ENCODE peak calls at places on chromosomes 2 and 18, in four cellular contexts. S is choroid plexus epithelial cell, M is amygdala, A is Daoy. J is an unnamed sample.

GRCh38 chr2:84807063-84807485 is 73.8 kb downstream of the TRABD2A start:
- DNase-seq in M (no peak), A (peak; percentile 88), S (peak; percentile 99), J (peak; percentile 99)

GRCh38 chr2:240450532-240451107 is 15.2 kb downstream of the GPC1 start:
- DNase-seq in M (no peak), A (no peak), S (no peak), J (no peak)

GRCh38 chr2:100959225-100959880 is 42.7 kb upstream of the RPL31 start:
- DNase-seq in A (no peak), S (no peak), M (no peak), J (peak; percentile 21)

GRCh38 chr18:46174317-46175039 is 70.3 kb downstream of the HAUS1 start:
- DNase-seq in A (peak; percentile 13), S (peak; percentile 61), M (peak; percentile 32), J (peak; percentile 34)

GRCh38 chr2:43076676-43077075 is 149.7 kb downstream of the ZFP36L2 start:
- DNase-seq in S (no peak), A (no peak), M (no peak), J (no peak)

GRCh38 chr2:169162613-169163012 is 93.2 kb downstream of the DHRS9 start:
- DNase-seq in A (no peak), M (no peak), S (no peak), J (no peak)

GRCh38 chr18:48024009-48024512 is 93.6 kb upstream of the SMAD2 start:
- DNase-seq in A (no peak), S (no peak), M (no peak), J (no peak)

GRCh38 chr2:164151518-164151917 is 415.7 kb upstream of the FIGN start:
- DNase-seq in S (peak; percentile 67), M (no peak), A (peak; percentile 6), J (peak; percentile 42)

GRCh38 chr2:240584486-240585031 is 2.0 kb upstream of the CAPN10 start:
- DNase-seq in A (peak; percentile 72), S (peak; percentile 39), M (no peak), J (peak; percentile 89)

GRCh38 chr2:188979119-188979729 is 5.1 kb downstream of the COL3A1 start:
- DNase-seq in M (no peak), S (peak; percentile 66), A (no peak), J (peak; percentile 84)

GRCh38 chr2:138432971-138433370 is 68.6 kb upstream of the SPOPL start:
- DNase-seq in M (no peak), S (peak; percentile 9), A (peak; percentile 7), J (no peak)

GRCh38 chr18:4130734-4131719 is 324.1 kb downstream of the DLGAP1 start:
- DNase-seq in S (no peak), M (no peak), A (no peak), J (no peak)

GRCh38 chr2:26469092-26469710 is 8.7 kb downstream of the OTOF start:
- DNase-seq in M (no peak), S (peak; percentile 86), A (peak; percentile 61), J (peak; percentile 59)

GRCh38 chr2:18690342-18690741 is 101.0 kb upstream of the NT5C1B start:
- DNase-seq in A (peak; percentile 6), M (no peak), S (no peak), J (no peak)

GRCh38 chr2:195563857-195564512 is 93.0 kb upstream of the SLC39A10 start:
- DNase-seq in M (no peak), A (no peak), S (peak; percentile 80), J (peak; percentile 94)

GRCh38 chr2:234363011-234363487 is 133.8 kb downstream of the ARL4C start:
- DNase-seq in M (no peak), S (peak; percentile 37), A (peak; percentile 77), J (peak; percentile 41)

GRCh38 chr18:58389745-58390144 is 239.1 kb downstream of the ALPK2 start:
- DNase-seq in A (no peak), M (no peak), S (no peak), J (no peak)

GRCh38 chr2:26298638-26299393 is 47.1 kb upstream of the SELENOI start:
- DNase-seq in M (no peak), A (peak; percentile 53), S (peak; percentile 55), J (peak; percentile 62)

GRCh38 chr2:179543361-179543901 is 278.8 kb upstream of the SESTD1 start:
- DNase-seq in A (no peak), M (no peak), S (peak; percentile 23), J (peak; percentile 22)

GRCh38 chr2:41321341-41321740 is 726.5 kb upstream of the PKDCC start:
- DNase-seq in A (no peak), M (no peak), S (no peak), J (no peak)

GRCh38 chr2:10947005-10947440 is 35.3 kb downstream of the KCNF1 start:
- DNase-seq in M (no peak), A (peak; percentile 55), S (peak; percentile 41), J (peak; percentile 11)

GRCh38 chr2:36360063-36360462 is 4.5 kb downstream of the CRIM1 start:
- DNase-seq in S (no peak), M (no peak), A (no peak), J (no peak)

GRCh38 chr2:69186614-69187013 is 173.6 kb downstream of the ANTXR1 start:
- DNase-seq in M (no peak), S (no peak), A (no peak), J (no peak)

GRCh38 chr2:28346587-28346986 is 46.1 kb upstream of the FOSL2 start:
- DNase-seq in A (no peak), M (no peak), S (peak; percentile 61), J (peak; percentile 76)

GRCh38 chr2:241003369-241003768 is 5.0 kb downstream of the SNED1 start:
- DNase-seq in A (no peak), M (no peak), S (no peak), J (no peak)

GRCh38 chr2:150485114-150485870 is 2.2 kb downstream of the RND3 start:
- DNase-seq in A (peak; percentile 74), S (peak; percentile 80), M (peak; percentile 70), J (peak; percentile 67)

J was measured in fibroblast of villous mesenchyme.